ENCODE peak calls at places on chromosomes 2 and 18, in ten cellular contexts. P is body of pancreas, F is IMR-90, W is uterus, N is K562, A is Peyer's patch, I is transverse colon, X is H1, Y is breast epithelium, E is gastrocnemius medialis. M is an unnamed sample.

GRCh38 chr2:39942970-39943369 is 163.9 kb upstream of the THUMPD2 start:
- DNase-seq in P (no peak), F (peak; percentile 33), W (no peak), N (no peak), A (no peak), I (no peak), X (no peak), Y (no peak), E (no peak), M (no peak)

GRCh38 chr2:191864623-191865521 is 18.0 kb upstream of the CAVIN2 start:
- DNase-seq in P (no peak), F (peak; percentile 53), W (no peak), N (no peak), A (no peak), I (no peak), X (no peak), Y (no peak), E (no peak), M (no peak)

GRCh38 chr18:41955688-41956087 is 654 bp downstream of the PIK3C3 start:
- DNase-seq in P (no peak), F (no peak), W (no peak), N (no peak), A (no peak), I (no peak), X (no peak), Y (no peak), E (no peak), M (no peak)

GRCh38 chr2:171788316-171788993 is 101.2 kb downstream of the DYNC1I2 start:
- DNase-seq in P (no peak), F (no peak), W (no peak), N (no peak), A (no peak), I (no peak), X (peak; percentile 15), Y (no peak), E (no peak), M (no peak)

GRCh38 chr2:68366083-68366560 is 1.0 kb downstream of the PLEK start:
- DNase-seq in P (no peak), F (no peak), W (no peak), N (no peak), A (peak; percentile 65), I (peak; percentile 46), X (no peak), Y (no peak), E (no peak), M (no peak)

GRCh38 chr18:3183103-3183717 is 36.6 kb downstream of the MYOM1 start:
- DNase-seq in P (no peak), F (no peak), W (no peak), N (no peak), A (no peak), I (no peak), X (no peak), Y (no peak), E (no peak), M (no peak)

GRCh38 chr2:100820346-100821254 is 661 bp downstream of the NPAS2 start:
- DNase-seq in P (no peak), F (no peak), W (peak; percentile 22), N (no peak), A (no peak), I (peak; percentile 19), X (no peak), Y (no peak), E (no peak), M (no peak)

GRCh38 chr2:196284033-196284844 is 112.9 kb upstream of the STK17B start:
- DNase-seq in P (no peak), F (no peak), W (no peak), N (no peak), A (no peak), I (no peak), X (no peak), Y (no peak), E (no peak), M (no peak)

GRCh38 chr2:241064008-241064801 is 37.9 kb downstream of the MTERF4 start:
- DNase-seq in P (peak; percentile 69), F (no peak), W (no peak), N (no peak), A (peak; percentile 20), I (peak; percentile 64), X (no peak), Y (no peak), E (no peak), M (peak; percentile 83)

GRCh38 chr2:230877737-230878598 is 13.2 kb downstream of the ITM2C start:
- DNase-seq in P (no peak), F (no peak), W (no peak), N (no peak), A (peak; percentile 57), I (peak; percentile 31), X (no peak), Y (peak; percentile 40), E (no peak), M (peak; percentile 84)

GRCh38 chr2:98882971-98883779 is 52.9 kb downstream of the CRACDL start:
- DNase-seq in P (no peak), F (no peak), W (no peak), N (no peak), A (no peak), I (no peak), X (no peak), Y (no peak), E (no peak), M (peak; percentile 16)

GRCh38 chr2:201419057-201419635 is 32.1 kb downstream of the TRAK2 start:
- DNase-seq in P (no peak), F (no peak), W (no peak), N (no peak), A (no peak), I (peak; percentile 57), X (no peak), Y (no peak), E (no peak), M (no peak)

GRCh38 chr2:12613137-12613912 is 103.4 kb upstream of the TRIB2 start:
- DNase-seq in P (no peak), F (no peak), W (no peak), N (no peak), A (no peak), I (no peak), X (no peak), Y (no peak), E (no peak), M (no peak)

GRCh38 chr2:239323473-239323872 is 77.3 kb downstream of the HDAC4 start:
- DNase-seq in P (no peak), F (no peak), W (no peak), N (no peak), A (no peak), I (no peak), X (no peak), Y (no peak), E (peak; percentile 9), M (peak; percentile 56)

GRCh38 chr2:29295843-29296242 is 180.6 kb downstream of the CLIP4 start:
- DNase-seq in P (peak; percentile 49), F (peak; percentile 26), W (no peak), N (no peak), A (no peak), I (no peak), X (no peak), Y (no peak), E (no peak), M (no peak)
- TF ChIP-seq CTCF in P (no peak), F (peak; percentile 41), W (no peak), N (no peak), A (no peak), I (no peak), X (peak; percentile 65), Y (no peak), E (no peak), M (no peak)

GRCh38 chr2:86441789-86442641 is 844 bp downstream of the KDM3A start:
- DNase-seq in P (peak; percentile 56), F (peak; percentile 50), W (peak; percentile 55), N (peak; percentile 47), A (peak; percentile 77), I (peak; percentile 69), X (no peak), Y (peak; percentile 52), E (peak; percentile 34), M (peak; percentile 94)
- TF ChIP-seq POLR2A in P (peak; percentile 71), F (no peak), W (no peak), N (no peak), A (no peak), I (peak; percentile 54), X (no peak), Y (peak; percentile 21), E (no peak), M (peak; percentile 11)

GRCh38 chr2:105134076-105134475 is 96.2 kb downstream of the MRPS9 start:
- DNase-seq in P (no peak), F (peak; percentile 4), W (no peak), N (no peak), A (no peak), I (no peak), X (no peak), Y (no peak), E (no peak), M (no peak)

GRCh38 chr2:105138643-105139042 is 100.8 kb downstream of the MRPS9 start:
- DNase-seq in P (no peak), F (no peak), W (no peak), N (no peak), A (no peak), I (no peak), X (no peak), Y (no peak), E (no peak), M (no peak)

GRCh38 chr2:105139556-105140236 is 101.8 kb downstream of the MRPS9 start:
- DNase-seq in P (no peak), F (no peak), W (no peak), N (no peak), A (no peak), I (no peak), X (no peak), Y (no peak), E (no peak), M (no peak)

GRCh38 chr2:105136394-105136793 is 98.5 kb downstream of the MRPS9 start:
- DNase-seq in P (no peak), F (no peak), W (no peak), N (no peak), A (no peak), I (no peak), X (no peak), Y (no peak), E (no peak), M (no peak)

DNA sequence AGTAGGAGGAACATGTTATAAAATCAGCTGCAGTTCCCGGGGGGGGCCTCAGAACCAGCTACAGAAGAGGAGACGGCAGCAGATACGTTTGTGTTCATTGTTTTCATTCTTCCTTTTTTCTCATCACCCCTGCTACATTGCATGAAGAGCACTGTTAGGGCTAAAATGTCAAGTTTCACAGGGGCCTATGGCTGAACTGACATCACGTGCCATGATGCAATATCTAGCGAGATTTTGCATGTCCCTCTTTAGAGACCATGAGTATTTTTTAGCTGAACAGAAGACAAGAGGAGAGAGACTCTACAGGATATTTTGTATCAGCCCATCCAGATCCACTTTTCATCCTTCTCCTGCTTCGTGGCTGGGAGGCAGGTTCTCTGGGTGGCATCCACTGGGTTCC is 97.6 kb downstream of the MRPS9 start:
- DNase-seq in P (no peak), F (no peak), W (no peak), N (no peak), A (no peak), I (no peak), X (no peak), Y (no peak), E (no peak), M (no peak)
- TF ChIP-seq CTCF in P (no peak), F (no peak), W (no peak), N (no peak), A (no peak), I (no peak), X (no peak), Y (no peak), E (no peak), M (no peak)

GRCh38 chr18:80033181-80034067 is 810 bp upstream of the RBFA start:
- DNase-seq in P (no peak), F (peak; percentile 44), W (no peak), N (peak; percentile 18), A (peak; percentile 47), I (no peak), X (peak; percentile 9), Y (peak; percentile 61), E (peak; percentile 15), M (no peak)
- TF ChIP-seq POLR2A in P (peak; percentile 79), F (peak; percentile 89), W (peak; percentile 40), N (peak; percentile 52), A (no peak), I (peak; percentile 62), X (peak; percentile 11), Y (no peak), E (no peak), M (no peak)

M was measured in spleen.